ENCODE peak calls at places on chromosome 9, in eight cellular contexts. Y, G, I, P, X, L, K and C are unnamed samples.

GRCh38 chr9:134126373-134126772 is 9.5 kb upstream of the WDR5 start:
- DNase-seq in Y (no peak), G (no peak), I (no peak), P (no peak), X (no peak), L (peak), K (no peak), C (no peak)

GRCh38 chr9:97578846-97579245 is 54.3 kb downstream of the TSTD2 start:
- DNase-seq in Y (no peak), G (no peak), I (no peak), P (no peak), X (no peak), L (peak), K (no peak), C (no peak)

GRCh38 chr9:97396256-97396655 is 15.6 kb upstream of the TDRD7 start:
- DNase-seq in Y (no peak), G (no peak), I (no peak), P (no peak), X (no peak), L (no peak), K (no peak), C (no peak)

GRCh38 chr9:8074645-8075044 is 275.1 kb upstream of the DMAC1 start:
- DNase-seq in Y (no peak), G (no peak), I (no peak), P (no peak), X (no peak), L (no peak), K (no peak), C (no peak)

GRCh38 chr9:79054500-79054899 is 517.3 kb upstream of the TLE4 start:
- DNase-seq in Y (no peak), G (no peak), I (no peak), P (peak), X (no peak), L (no peak), K (no peak), C (no peak)

GRCh38 chr9:123089790-123090189 is 56.3 kb downstream of the GPR21 start:
- DNase-seq in Y (no peak), G (no peak), I (no peak), P (no peak), X (no peak), L (no peak), K (no peak), C (no peak)

GRCh38 chr9:110183208-110184145 is 24.5 kb downstream of the C9orf152 start:
- DNase-seq in Y (no peak), G (peak), I (no peak), P (peak), X (peak), L (no peak), K (peak), C (no peak)

GRCh38 chr9:133370680-133371079 is 5.2 kb downstream of the SURF4 start:
- DNase-seq in Y (no peak), G (no peak), I (no peak), P (no peak), X (no peak), L (no peak), K (no peak), C (no peak)

GRCh38 chr9:134568756-134569155 is 72.8 kb upstream of the COL5A1 start:
- DNase-seq in Y (no peak), G (no peak), I (no peak), P (no peak), X (no peak), L (no peak), K (no peak), C (no peak)

GRCh38 chr9:17613723-17614122 is 34.9 kb downstream of the SH3GL2 start:
- DNase-seq in Y (no peak), G (no peak), I (no peak), P (peak), X (no peak), L (no peak), K (no peak), C (no peak)

GRCh38 chr9:84419203-84419602 is 78.6 kb upstream of the SLC28A3 start:
- DNase-seq in Y (no peak), G (no peak), I (no peak), P (peak), X (no peak), L (no peak), K (no peak), C (no peak)

GRCh38 chr9:72383978-72384709 is 19.1 kb upstream of the ZFAND5 start:
- DNase-seq in Y (no peak), G (no peak), I (no peak), P (peak), X (no peak), L (no peak), K (no peak), C (no peak)

GRCh38 chr9:70868661-70869652 is 252.5 kb downstream of the TRPM3 start:
- DNase-seq in Y (no peak), G (no peak), I (no peak), P (peak), X (no peak), L (no peak), K (no peak), C (no peak)

GRCh38 chr9:83323148-83323547 is 215.1 kb downstream of the FRMD3 start:
- DNase-seq in Y (no peak), G (no peak), I (no peak), P (no peak), X (no peak), L (no peak), K (no peak), C (no peak)

GRCh38 chr9:123796073-123796472 is 133.9 kb downstream of the DENND1A start:
- DNase-seq in Y (no peak), G (no peak), I (no peak), P (no peak), X (no peak), L (no peak), K (no peak), C (no peak)

GRCh38 chr9:33109850-33110595 is 33.5 kb upstream of the SMU1 start:
- DNase-seq in Y (no peak), G (no peak), I (no peak), P (no peak), X (no peak), L (no peak), K (no peak), C (no peak)

GRCh38 chr9:89553451-89554020 is 51.3 kb upstream of the GADD45G start:
- DNase-seq in Y (no peak), G (no peak), I (no peak), P (no peak), X (no peak), L (no peak), K (no peak), C (no peak)

GRCh38 chr9:90142580-90142979 is 500.0 kb downstream of the DIRAS2 start:
- DNase-seq in Y (peak), G (peak), I (no peak), P (peak), X (peak), L (no peak), K (peak), C (no peak)

GRCh38 chr9:27457445-27457844 is 66.6 kb upstream of the IFNK start:
- DNase-seq in Y (no peak), G (no peak), I (no peak), P (no peak), X (no peak), L (no peak), K (no peak), C (no peak)

GRCh38 chr9:77016526-77017504 is 2.6 kb upstream of the FOXB2 start:
- DNase-seq in Y (no peak), G (no peak), I (no peak), P (no peak), X (no peak), L (no peak), K (no peak), C (no peak)

GRCh38 chr9:125558453-125559084 is 148.4 kb downstream of the MAPKAP1 start:
- DNase-seq in Y (peak), G (peak), I (no peak), P (peak), X (peak), L (no peak), K (peak), C (no peak)

GRCh38 chr9:27572036-27572435 is 1.2 kb downstream of the C9orf72 start:
- DNase-seq in Y (no peak), G (no peak), I (no peak), P (no peak), X (no peak), L (no peak), K (peak), C (no peak)

GRCh38 chr9:25691786-25692185 is 13.5 kb upstream of the TUSC1 start:
- DNase-seq in Y (no peak), G (no peak), I (no peak), P (peak), X (no peak), L (no peak), K (no peak), C (no peak)

GRCh38 chr9:129351058-129351641 is 173.1 kb upstream of the IER5L start:
- DNase-seq in Y (no peak), G (no peak), I (no peak), P (no peak), X (no peak), L (no peak), K (no peak), C (no peak)

GRCh38 chr9:125789196-125789595 is 42.0 kb downstream of the PBX3 start:
- DNase-seq in Y (no peak), G (no peak), I (no peak), P (no peak), X (no peak), L (no peak), K (no peak), C (no peak)

GRCh38 chr9:133812941-133813748 is 75.0 kb upstream of the SARDH start:
- DNase-seq in Y (no peak), G (no peak), I (no peak), P (no peak), X (no peak), L (no peak), K (no peak), C (no peak)

GRCh38 chr9:13324988-13325387 is 45.5 kb upstream of the MPDZ start:
- DNase-seq in Y (no peak), G (no peak), I (no peak), P (peak), X (no peak), L (no peak), K (no peak), C (no peak)

GRCh38 chr9:133788819-133789733 is 50.9 kb upstream of the SARDH start:
- DNase-seq in Y (no peak), G (no peak), I (peak), P (no peak), X (no peak), L (peak), K (peak), C (no peak)

GRCh38 chr9:8282555-8282954 is 483.0 kb upstream of the DMAC1 start:
- DNase-seq in Y (no peak), G (no peak), I (no peak), P (no peak), X (no peak), L (no peak), K (no peak), C (no peak)

GRCh38 chr9:8876303-8876702 is 1076.7 kb upstream of the DMAC1 start:
- DNase-seq in Y (no peak), G (no peak), I (no peak), P (no peak), X (no peak), L (no peak), K (no peak), C (no peak)

GRCh38 chr9:115606851-115607250 is 488.9 kb upstream of the TNC start:
- DNase-seq in Y (no peak), G (no peak), I (no peak), P (no peak), X (no peak), L (no peak), K (no peak), C (no peak)

GRCh38 chr9:126151031-126151670 is 175.5 kb upstream of the MVB12B start:
- DNase-seq in Y (no peak), G (no peak), I (no peak), P (no peak), X (no peak), L (no peak), K (no peak), C (no peak)

GRCh38 chr9:132068604-132069003 is 11.1 kb downstream of the MED27 start:
- DNase-seq in Y (no peak), G (no peak), I (no peak), P (no peak), X (no peak), L (no peak), K (no peak), C (no peak)

GRCh38 chr9:112112941-112113399 is 62.1 kb downstream of the SUSD1 start:
- DNase-seq in Y (no peak), G (peak), I (no peak), P (peak), X (no peak), L (no peak), K (peak), C (no peak)

GRCh38 chr9:84266087-84266561 is 74.4 kb downstream of the SLC28A3 start:
- DNase-seq in Y (no peak), G (peak), I (no peak), P (no peak), X (no peak), L (no peak), K (no peak), C (no peak)

GRCh38 chr9:18499987-18500386 is 26.0 kb downstream of the ADAMTSL1 start:
- DNase-seq in Y (no peak), G (no peak), I (no peak), P (no peak), X (no peak), L (no peak), K (no peak), C (no peak)

GRCh38 chr9:109961579-109961978 is 181.6 kb downstream of the PALM2AKAP2 start:
- DNase-seq in Y (no peak), G (no peak), I (no peak), P (no peak), X (no peak), L (no peak), K (no peak), C (no peak)

GRCh38 chr9:83707518-83707767 is 315 bp downstream of the UBQLN1 start:
- DNase-seq in Y (no peak), G (peak), I (no peak), P (no peak), X (no peak), L (peak), K (no peak), C (no peak)

GRCh38 chr9:74729129-74729710 is 158.5 kb downstream of the TRPM6 start:
- DNase-seq in Y (no peak), G (no peak), I (no peak), P (no peak), X (no peak), L (no peak), K (no peak), C (no peak)

GRCh38 chr9:131744171-131744714 is 4.4 kb upstream of the RAPGEF1 start:
- DNase-seq in Y (no peak), G (peak), I (peak), P (peak), X (no peak), L (no peak), K (no peak), C (no peak)

GRCh38 chr9:95505676-95506437 is 10.9 kb downstream of the PTCH1 start:
- DNase-seq in Y (no peak), G (peak), I (no peak), P (peak), X (peak), L (peak), K (peak), C (peak)
- TF ChIP-seq CTCF in Y (no peak), G (no peak), I (no peak), P (no peak), X (no peak), L (peak), K (no peak), C (no peak)

GRCh38 chr9:35664531-35665470 is at the start of gene ARHGEF39:
- DNase-seq in Y (no peak), G (peak), I (peak), P (peak), X (peak), L (peak), K (peak), C (peak)
- TF ChIP-seq CTCF in Y (no peak), G (no peak), I (peak), P (no peak), X (peak), L (no peak), K (peak), C (no peak)

GRCh38 chr9:135975834-135976233 is 14.7 kb upstream of the UBAC1 start:
- DNase-seq in Y (no peak), G (no peak), I (no peak), P (no peak), X (no peak), L (no peak), K (no peak), C (no peak)

GRCh38 chr9:135971892-135972291 is 10.7 kb upstream of the UBAC1 start:
- DNase-seq in Y (no peak), G (peak), I (peak), P (no peak), X (no peak), L (no peak), K (peak), C (no peak)

GRCh38 chr9:135976531-135976930 is 15.4 kb upstream of the UBAC1 start:
- DNase-seq in Y (no peak), G (no peak), I (no peak), P (no peak), X (no peak), L (no peak), K (no peak), C (no peak)

GRCh38 chr9:135973276-135974219 is 12.4 kb upstream of the UBAC1 start:
- DNase-seq in Y (no peak), G (no peak), I (peak), P (peak), X (no peak), L (no peak), K (no peak), C (no peak)

GRCh38 chr9:135974220-135974573 is 13.0 kb upstream of the UBAC1 start:
- DNase-seq in Y (no peak), G (no peak), I (no peak), P (no peak), X (no peak), L (no peak), K (no peak), C (no peak)
- TF ChIP-seq CTCF in Y (no peak), G (no peak), I (no peak), P (peak), X (no peak), L (no peak), K (no peak), C (no peak)

GRCh38 chr9:92293452-92294296 is at the start of gene IARS1:
- DNase-seq in Y (peak), G (peak), I (peak), P (peak), X (peak), L (peak), K (peak), C (peak)
- TF ChIP-seq CTCF in Y (peak), G (no peak), I (peak), P (peak), X (peak), L (peak), K (peak), C (no peak)

DNA sequence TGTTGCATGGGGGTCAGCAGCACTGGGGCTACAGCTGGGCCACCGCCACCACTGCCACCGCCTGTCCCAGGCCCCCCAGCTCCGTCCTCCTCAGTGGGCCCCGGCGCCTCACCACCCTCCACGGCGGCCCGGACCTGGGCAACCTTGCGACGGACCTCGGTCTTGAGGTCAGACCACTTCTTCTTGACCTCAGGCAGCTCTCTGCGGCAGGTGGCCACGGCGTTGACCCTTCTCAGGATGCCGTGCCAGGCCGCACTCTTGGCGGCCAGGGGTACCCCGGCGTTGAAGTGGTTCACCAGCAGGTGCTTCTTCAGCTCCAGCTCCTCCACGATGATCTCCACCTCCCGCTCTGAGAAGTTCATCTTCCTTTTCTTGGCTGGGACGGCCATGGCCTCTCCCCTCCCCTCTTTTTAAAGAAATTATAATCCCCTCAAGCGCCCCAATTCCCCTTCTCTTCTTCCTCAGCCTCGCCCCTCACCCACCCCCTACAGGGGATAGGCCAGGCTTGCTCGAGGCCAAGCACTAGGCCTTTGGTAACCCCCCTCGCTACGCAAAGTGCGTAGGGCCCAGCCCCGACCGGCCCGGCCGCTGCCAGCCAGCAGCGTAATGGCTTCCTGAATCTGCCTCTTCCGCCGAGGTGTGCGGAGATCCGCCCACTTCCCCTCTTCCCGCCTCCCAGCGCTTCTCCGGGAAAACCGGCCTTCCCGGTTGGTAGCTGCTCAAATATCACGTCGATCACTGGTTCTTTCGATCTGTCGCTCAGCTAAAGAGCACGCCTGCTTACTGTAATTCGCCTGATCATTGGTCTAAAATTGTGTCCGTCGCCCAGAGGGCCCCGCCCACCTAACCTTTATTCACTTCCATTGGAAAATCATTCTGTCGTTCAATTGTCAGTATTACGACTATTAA is at the start of gene NAIF1:
- DNase-seq in Y (peak), G (peak), I (peak), P (peak), X (peak), L (peak), K (peak), C (peak)
- TF ChIP-seq CTCF in Y (no peak), G (no peak), I (no peak), P (no peak), X (no peak), L (no peak), K (no peak), C (no peak)

GRCh38 chr9:977361-978116 is 1.1 kb downstream of the DMRT3 start:
- DNase-seq in Y (no peak), G (no peak), I (no peak), P (no peak), X (no peak), L (no peak), K (no peak), C (no peak)

GRCh38 chr9:976258-976804 is at the start of gene DMRT3:
- DNase-seq in Y (no peak), G (no peak), I (no peak), P (no peak), X (no peak), L (no peak), K (no peak), C (no peak)

GRCh38 chr9:975740-976257 is 656 bp upstream of the DMRT3 start:
- DNase-seq in Y (no peak), G (no peak), I (no peak), P (no peak), X (no peak), L (no peak), K (no peak), C (no peak)

GRCh38 chr9:978117-978830 is 1.8 kb downstream of the DMRT3 start:
- DNase-seq in Y (no peak), G (no peak), I (no peak), P (no peak), X (no peak), L (no peak), K (no peak), C (no peak)

DNA sequence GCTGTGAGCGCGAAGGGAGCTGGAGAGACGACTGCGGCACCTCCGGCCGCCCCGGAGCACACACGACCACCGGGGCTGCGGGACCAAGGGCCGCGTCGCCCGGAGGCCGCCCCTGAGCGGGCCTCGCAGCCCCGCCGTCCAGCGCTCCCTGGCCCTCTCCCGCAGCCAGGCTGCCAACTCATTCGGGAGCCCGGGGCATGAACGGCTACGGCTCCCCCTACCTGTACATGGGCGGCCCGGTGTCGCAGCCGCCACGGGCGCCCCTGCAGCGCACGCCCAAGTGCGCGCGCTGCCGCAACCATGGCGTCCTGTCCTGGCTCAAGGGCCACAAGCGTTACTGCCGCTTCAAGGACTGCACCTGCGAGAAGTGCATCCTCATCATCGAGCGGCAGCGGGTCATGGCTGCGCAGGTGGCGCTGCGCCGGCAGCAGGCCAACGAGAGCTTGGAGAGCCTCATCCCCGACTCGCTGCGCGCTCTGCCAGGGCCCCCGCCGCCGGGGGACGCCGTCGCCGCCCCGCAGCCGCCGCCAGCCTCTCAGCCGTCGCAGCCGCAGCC is 428 bp downstream of the DMRT3 start:
- DNase-seq in Y (no peak), G (no peak), I (no peak), P (no peak), X (peak), L (no peak), K (no peak), C (no peak)
- TF ChIP-seq CTCF in Y (no peak), G (no peak), I (no peak), P (no peak), X (no peak), L (no peak), K (no peak), C (no peak)